ENCODE peak calls at places on chromosomes 6 and 20, in eight cellular contexts. One of them, this sample, is unnamed.

GRCh38 chr20:60870040-60870439 is 382.0 kb upstream of the CDH4 start:
- DNase-seq in DMS79: no peak
- DNase-seq in epithelial cell of proximal tubule: no peak
- DNase-seq in COR-L47: no peak
- DNase-seq in BJ: no peak
- DNase-seq in tibial nerve: no peak
- DNase-seq in GDM1: no peak
- DNase-seq in putamen: no peak
- DNase-seq in this sample: no peak

GRCh38 chr6:149860834-149861602 is 3.1 kb downstream of the LRP11 start:
- DNase-seq in DMS79: no peak
- DNase-seq in epithelial cell of proximal tubule: no peak
- DNase-seq in COR-L47: no peak
- DNase-seq in BJ: no peak
- DNase-seq in tibial nerve: no peak
- DNase-seq in GDM1: no peak
- DNase-seq in putamen: no peak
- DNase-seq in this sample: no peak

GRCh38 chr20:1897965-1898464 is 2.8 kb downstream of the SIRPA start:
- DNase-seq in DMS79: no peak
- DNase-seq in epithelial cell of proximal tubule: no peak
- DNase-seq in COR-L47: no peak
- DNase-seq in BJ: no peak
- DNase-seq in tibial nerve: no peak
- DNase-seq in GDM1: no peak
- DNase-seq in putamen: no peak
- DNase-seq in this sample: no peak

GRCh38 chr20:50857348-50857747 is 62.5 kb downstream of the BCAS4 start:
- DNase-seq in DMS79: no peak
- DNase-seq in epithelial cell of proximal tubule: no peak
- DNase-seq in COR-L47: no peak
- DNase-seq in BJ: no peak
- DNase-seq in tibial nerve: no peak
- DNase-seq in GDM1: no peak
- DNase-seq in putamen: no peak
- DNase-seq in this sample: no peak

GRCh38 chr6:129604321-129604720 is 105.7 kb downstream of the ARHGAP18 start:
- DNase-seq in DMS79: no peak
- DNase-seq in epithelial cell of proximal tubule: no peak
- DNase-seq in COR-L47: no peak
- DNase-seq in BJ: no peak
- DNase-seq in tibial nerve: no peak
- DNase-seq in GDM1: no peak
- DNase-seq in putamen: no peak
- DNase-seq in this sample: no peak

GRCh38 chr6:34544052-34544604 is 12.0 kb downstream of the SPDEF start:
- DNase-seq in DMS79: no peak
- DNase-seq in epithelial cell of proximal tubule: no peak
- DNase-seq in COR-L47: no peak
- DNase-seq in BJ: no peak
- DNase-seq in tibial nerve: no peak
- DNase-seq in GDM1: no peak
- DNase-seq in putamen: no peak
- DNase-seq in this sample: no peak

GRCh38 chr20:45080867-45081616 is 19.9 kb downstream of the KCNS1 start:
- DNase-seq in DMS79: no peak
- DNase-seq in epithelial cell of proximal tubule: no peak
- DNase-seq in COR-L47: no peak
- DNase-seq in BJ: no peak
- DNase-seq in tibial nerve: no peak
- DNase-seq in GDM1: no peak
- DNase-seq in putamen: no peak
- DNase-seq in this sample: no peak

GRCh38 chr20:57560554-57561355 is at the start of gene PCK1:
- DNase-seq in DMS79: no peak
- DNase-seq in epithelial cell of proximal tubule: peak; percentile 89
- DNase-seq in COR-L47: peak; percentile 68
- DNase-seq in BJ: no peak
- DNase-seq in tibial nerve: peak; percentile 65
- DNase-seq in GDM1: no peak
- DNase-seq in putamen: no peak
- DNase-seq in this sample: peak; percentile 77

GRCh38 chr6:104682722-104683643 is 176.7 kb downstream of the HACE1 start:
- DNase-seq in DMS79: no peak
- DNase-seq in epithelial cell of proximal tubule: no peak
- DNase-seq in COR-L47: peak; percentile 6
- DNase-seq in BJ: no peak
- DNase-seq in tibial nerve: peak; percentile 13
- DNase-seq in GDM1: peak; percentile 19
- DNase-seq in putamen: no peak
- DNase-seq in this sample: no peak

GRCh38 chr6:116971959-116972358 is 94.9 kb downstream of the RFX6 start:
- DNase-seq in DMS79: no peak
- DNase-seq in epithelial cell of proximal tubule: no peak
- DNase-seq in COR-L47: no peak
- DNase-seq in BJ: no peak
- DNase-seq in tibial nerve: no peak
- DNase-seq in GDM1: no peak
- DNase-seq in putamen: peak; percentile 19
- DNase-seq in this sample: no peak

GRCh38 chr20:46814366-46815232 is 80.0 kb upstream of the EYA2 start:
- DNase-seq in DMS79: peak; percentile 70
- DNase-seq in epithelial cell of proximal tubule: peak; percentile 44
- DNase-seq in COR-L47: no peak
- DNase-seq in BJ: peak; percentile 50
- DNase-seq in tibial nerve: no peak
- DNase-seq in GDM1: no peak
- DNase-seq in putamen: no peak
- DNase-seq in this sample: no peak

GRCh38 chr6:138538390-138539031 is 39.2 kb upstream of the NHSL1 start:
- DNase-seq in DMS79: no peak
- DNase-seq in epithelial cell of proximal tubule: no peak
- DNase-seq in COR-L47: no peak
- DNase-seq in BJ: no peak
- DNase-seq in tibial nerve: no peak
- DNase-seq in GDM1: no peak
- DNase-seq in putamen: no peak
- DNase-seq in this sample: no peak

GRCh38 chr20:59765599-59766177 is 161.3 kb downstream of the PHACTR3 start:
- DNase-seq in DMS79: no peak
- DNase-seq in epithelial cell of proximal tubule: no peak
- DNase-seq in COR-L47: no peak
- DNase-seq in BJ: no peak
- DNase-seq in tibial nerve: no peak
- DNase-seq in GDM1: no peak
- DNase-seq in putamen: no peak
- DNase-seq in this sample: no peak

GRCh38 chr6:105014448-105014847 is 57.5 kb downstream of the LIN28B start:
- DNase-seq in DMS79: no peak
- DNase-seq in epithelial cell of proximal tubule: no peak
- DNase-seq in COR-L47: no peak
- DNase-seq in BJ: no peak
- DNase-seq in tibial nerve: no peak
- DNase-seq in GDM1: no peak
- DNase-seq in putamen: no peak
- DNase-seq in this sample: no peak

GRCh38 chr6:148969679-148970078 is 222.8 kb downstream of the UST start:
- DNase-seq in DMS79: peak; percentile 25
- DNase-seq in epithelial cell of proximal tubule: no peak
- DNase-seq in COR-L47: peak; percentile 87
- DNase-seq in BJ: no peak
- DNase-seq in tibial nerve: peak; percentile 46
- DNase-seq in GDM1: no peak
- DNase-seq in putamen: no peak
- DNase-seq in this sample: no peak

GRCh38 chr6:143745160-143746133 is 67.7 kb downstream of the PHACTR2 start:
- DNase-seq in DMS79: peak; percentile 66
- DNase-seq in epithelial cell of proximal tubule: peak; percentile 48
- DNase-seq in COR-L47: peak; percentile 56
- DNase-seq in BJ: no peak
- DNase-seq in tibial nerve: peak; percentile 26
- DNase-seq in GDM1: no peak
- DNase-seq in putamen: peak; percentile 41
- DNase-seq in this sample: no peak